ENCODE peak calls at places on chromosomes 1 and 21, in six cellular contexts. S is stimulated activated effector memory CD8-positive, alpha-beta T cell treated with anti-CD3 and anti-CD28 coated beads, Interleukin-12 subunit alpha, Interleukin-12 subunit beta, amount 100 ng/mL, for 72 hours; R is HT1080; H is AG08396; U is glutamatergic neuron; W is stimulated activated CD4-positive, alpha-beta T cell treated with anti-CD3 and anti-CD28 coated beads, Interleukin-15, amount 100 ng/mL, for 24 hours. D is an unnamed sample.

GRCh38 chr1:41789616-41790330 is 128.9 kb downstream of the HIVEP3 start:
- DNase-seq in H (no peak), W (no peak), U (no peak), R (no peak), S (no peak), D (no peak)

GRCh38 chr1:165949335-165950130 is 122.1 kb downstream of the UCK2 start:
- DNase-seq in U (no peak), R (no peak), S (no peak), H (peak; percentile 37), W (no peak), D (peak; percentile 30)

GRCh38 chr1:74508449-74508848 is 4.0 kb downstream of the LRRC53 start:
- DNase-seq in S (no peak), H (no peak), U (peak; percentile 16), R (no peak), W (no peak), D (no peak)

GRCh38 chr1:22619252-22619651 is 17.2 kb upstream of the C1QA start:
- DNase-seq in R (peak; percentile 49), W (no peak), H (no peak), S (no peak), U (no peak), D (no peak)

GRCh38 chr1:35120458-35121133 is 41.4 kb downstream of the ZMYM1 start:
- DNase-seq in R (no peak), W (peak; percentile 5), S (peak; percentile 54), U (no peak), H (peak; percentile 30), D (no peak)

GRCh38 chr1:234745844-234746797 is 136.1 kb upstream of the IRF2BP2 start:
- DNase-seq in R (peak; percentile 56), H (peak; percentile 16), W (no peak), S (no peak), U (no peak), D (peak; percentile 19)

GRCh38 chr1:178124115-178124514 is 30.2 kb downstream of the RASAL2 start:
- DNase-seq in H (no peak), S (no peak), R (no peak), W (no peak), U (no peak), D (no peak)

GRCh38 chr1:161238039-161238473 is at the start of gene NR1I3:
- DNase-seq in W (no peak), H (no peak), U (no peak), S (no peak), R (no peak), D (no peak)

GRCh38 chr1:209335090-209335692 is 248.3 kb upstream of the CAMK1G start:
- DNase-seq in W (peak; percentile 23), R (peak; percentile 28), U (peak; percentile 72), S (no peak), H (peak; percentile 65), D (peak; percentile 38)

GRCh38 chr1:36669297-36669696 is 186.6 kb upstream of the CSF3R start:
- DNase-seq in W (no peak), R (no peak), H (no peak), U (no peak), S (no peak), D (no peak)

GRCh38 chr1:192878249-192878648 is 69.4 kb downstream of the RGS2 start:
- DNase-seq in R (no peak), S (no peak), U (no peak), H (no peak), W (no peak), D (no peak)

GRCh38 chr1:92314024-92314423 is 15.2 kb downstream of the RPAP2 start:
- DNase-seq in U (no peak), W (no peak), H (no peak), R (no peak), S (no peak), D (no peak)

GRCh38 chr1:25895365-25895990 is 10.7 kb downstream of the STMN1 start:
- DNase-seq in S (peak; percentile 93), H (peak; percentile 94), R (peak; percentile 91), U (peak; percentile 94), W (peak; percentile 90), D (peak; percentile 84)

GRCh38 chr1:151710187-151710586 is 6.4 kb downstream of the CELF3 start:
- DNase-seq in U (peak; percentile 95), H (peak; percentile 56), W (peak; percentile 62), R (peak; percentile 42), S (no peak), D (no peak)

GRCh38 chr1:172821609-172822274 is 162.8 kb downstream of the FASLG start:
- DNase-seq in R (peak; percentile 40), S (peak; percentile 30), H (peak; percentile 31), W (no peak), U (no peak), D (no peak)

GRCh38 chr21:45209685-45210284 is 77.9 kb downstream of the POFUT2 start:
- DNase-seq in S (no peak), W (no peak), H (no peak), U (no peak), R (no peak), D (no peak)

GRCh38 chr1:177065430-177065829 is 99.1 kb downstream of the ASTN1 start:
- DNase-seq in W (no peak), S (no peak), H (no peak), U (no peak), R (no peak), D (no peak)

GRCh38 chr1:246397046-246397445 is 110.0 kb downstream of the SMYD3 start:
- DNase-seq in W (no peak), R (no peak), H (no peak), S (no peak), U (no peak), D (no peak)

GRCh38 chr1:221708076-221708571 is 33.8 kb downstream of the DUSP10 start:
- DNase-seq in W (peak; percentile 64), R (peak; percentile 41), S (peak; percentile 76), U (no peak), H (no peak), D (no peak)

GRCh38 chr1:181255270-181255929 is 166.9 kb downstream of the IER5 start:
- DNase-seq in R (peak; percentile 97), S (no peak), H (peak; percentile 73), W (no peak), U (no peak), D (peak; percentile 93)

GRCh38 chr1:95042286-95042685 is 30.5 kb downstream of the ALG14 start:
- DNase-seq in U (no peak), R (no peak), W (no peak), S (no peak), H (no peak), D (no peak)

GRCh38 chr1:6854166-6854565 is 68.9 kb downstream of the CAMTA1 start:
- DNase-seq in S (no peak), W (no peak), H (no peak), R (no peak), U (no peak), D (no peak)

GRCh38 chr1:220189750-220190347 is 82.4 kb downstream of the RAB3GAP2 start:
- DNase-seq in H (peak; percentile 18), R (peak; percentile 7), S (no peak), U (no peak), W (no peak), D (peak; percentile 55)

GRCh38 chr1:19273106-19273843 is 15.3 kb downstream of the AKR7A3 start:
- DNase-seq in H (no peak), U (no peak), W (no peak), R (no peak), S (no peak), D (no peak)

GRCh38 chr1:6083801-6084467 is 38.2 kb downstream of the KCNAB2 start:
- DNase-seq in S (no peak), R (no peak), W (no peak), U (no peak), H (peak; percentile 60), D (no peak)